ENCODE peak calls at places on chromosomes 11 and 22, in four cellular contexts. C is mammary epithelial cell, Y is AG04449, Q is heart right ventricle. A is an unnamed sample.

GRCh38 chr11:46001427-46002049 is 79.1 kb downstream of the LARGE2 start:
- DNase-seq in C (no peak), Y (no peak), Q (no peak), A (no peak)

GRCh38 chr11:69483170-69483569 is 1.7 kb downstream of the LINC01488 start:
- DNase-seq in C (no peak), Y (no peak), Q (no peak), A (no peak)

GRCh38 chr11:64372802-64373597 is 14.0 kb downstream of the RPS6KA4 start:
- DNase-seq in C (no peak), Y (no peak), Q (no peak), A (peak)

GRCh38 chr22:22408731-22409696 is 99.5 kb downstream of the ZNF280B start:
- DNase-seq in C (peak), Y (no peak), Q (no peak), A (no peak)

GRCh38 chr11:113839842-113840241 is 35.5 kb downstream of the USP28 start:
- DNase-seq in C (no peak), Y (no peak), Q (no peak), A (no peak)

GRCh38 chr11:66133216-66133775 is 63.2 kb downstream of the PACS1 start:
- DNase-seq in C (no peak), Y (no peak), Q (no peak), A (no peak)

GRCh38 chr11:2265396-2265795 is 5.0 kb downstream of the ASCL2 start:
- DNase-seq in C (no peak), Y (no peak), Q (no peak), A (no peak)

GRCh38 chr11:83554896-83555295 is 268.7 kb upstream of the CCDC90B start:
- DNase-seq in C (no peak), Y (no peak), Q (no peak), A (no peak)

GRCh38 chr22:45763236-45763624 is 91.6 kb downstream of the ATXN10 start:
- DNase-seq in C (no peak), Y (no peak), Q (no peak), A (no peak)

GRCh38 chr11:47980907-47981621 is 705 bp downstream of the PTPRJ start:
- DNase-seq in C (peak), Y (no peak), Q (peak), A (no peak)

DNA sequence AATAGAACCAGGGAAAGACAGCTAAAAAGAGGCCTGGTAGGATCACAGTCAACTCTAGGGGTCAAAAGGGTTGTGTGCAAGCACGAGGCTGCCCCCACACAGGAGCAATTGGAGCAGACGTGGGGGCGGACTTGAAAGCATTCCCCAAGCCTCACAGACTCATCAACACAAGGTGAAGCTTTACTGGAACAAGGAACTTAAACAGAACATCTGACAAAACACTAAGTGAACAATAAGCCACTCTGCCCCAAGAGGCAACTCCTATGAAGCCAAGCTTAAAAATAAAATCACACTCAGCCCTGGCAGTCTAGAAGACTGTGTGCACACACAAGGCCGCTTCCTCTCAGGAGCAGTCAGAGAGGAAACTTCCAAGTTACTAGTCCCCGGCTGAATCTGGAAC is 32.2 kb upstream of the TEAD1 start:
- DNase-seq in C (peak), Y (no peak), Q (no peak), A (no peak)
- TF ChIP-seq CTCF in C (no peak), Y (no peak), Q (no peak), A (no peak)

GRCh38 chr11:99020324-99021225 is at the start of gene CNTN5:
- DNase-seq in C (peak), Y (no peak), Q (peak), A (no peak)
- H3K4me3 ChIP-seq in C (peak), Y (peak), Q (peak), A (no peak)

DNA sequence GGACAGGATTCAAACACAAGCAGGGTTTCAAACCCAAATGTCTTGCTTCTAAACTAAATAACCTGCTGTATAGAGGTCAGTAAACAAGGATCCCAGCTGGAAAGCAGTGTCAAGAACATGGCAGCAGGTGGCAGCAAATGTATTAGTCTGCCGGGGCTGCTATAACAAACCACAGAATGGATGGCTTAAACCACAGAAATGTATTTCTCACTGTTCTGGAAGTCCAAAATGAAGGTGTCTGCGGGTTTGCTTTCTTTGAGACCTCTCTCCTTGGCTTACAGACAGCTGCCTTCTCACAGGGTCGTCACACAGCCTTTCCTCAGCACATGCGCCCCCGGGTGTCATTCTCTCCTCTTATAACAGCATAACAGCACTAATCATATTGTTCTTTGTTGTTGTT is 65.1 kb upstream of the LRRC55 start:
- DNase-seq in C (peak), Y (peak), Q (no peak), A (peak)
- TF ChIP-seq CTCF in C (peak), Y (peak), Q (peak), A (peak)

DNA sequence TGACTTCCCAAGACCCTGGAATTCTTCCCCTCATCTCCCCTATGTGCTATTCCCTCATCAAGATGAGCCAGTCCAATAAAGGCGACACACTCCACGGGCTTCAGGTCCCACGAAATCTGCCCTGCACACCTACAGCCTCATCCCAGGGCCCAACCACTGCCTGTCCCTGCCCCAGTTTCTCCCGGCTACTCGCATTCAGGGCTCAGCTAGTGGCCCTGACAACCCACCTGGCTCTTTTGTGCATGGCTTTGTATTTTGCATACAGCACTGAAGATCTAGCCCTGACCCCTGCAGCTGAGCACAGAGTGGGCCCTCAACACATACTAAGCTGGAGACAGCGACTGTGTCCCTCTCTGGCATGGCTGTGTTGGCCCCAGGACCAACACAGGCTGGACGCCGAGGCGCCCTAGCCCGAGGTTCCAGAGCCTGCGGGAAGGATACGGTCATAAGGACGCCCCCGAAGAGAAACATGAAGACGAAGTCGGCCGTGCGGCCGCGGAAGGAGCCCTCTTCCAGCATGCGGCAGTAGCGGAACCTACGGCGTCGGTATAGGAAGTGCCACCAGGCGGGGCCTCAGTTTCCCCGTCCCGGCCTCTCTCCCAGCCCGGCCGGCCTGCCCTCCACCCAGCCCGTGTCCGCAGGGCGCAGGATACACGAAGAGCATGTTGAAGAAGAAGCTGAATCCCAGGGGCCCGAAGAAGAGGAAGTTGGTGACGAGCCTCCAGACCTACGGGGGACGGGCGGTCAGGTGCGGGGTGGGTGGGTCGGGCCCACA is 708 bp downstream of the DERL3 start:
- DNase-seq in C (no peak), Y (no peak), Q (no peak), A (no peak)
- H3K4me3 ChIP-seq in C (no peak), Y (no peak), Q (peak), A (peak)

DNA sequence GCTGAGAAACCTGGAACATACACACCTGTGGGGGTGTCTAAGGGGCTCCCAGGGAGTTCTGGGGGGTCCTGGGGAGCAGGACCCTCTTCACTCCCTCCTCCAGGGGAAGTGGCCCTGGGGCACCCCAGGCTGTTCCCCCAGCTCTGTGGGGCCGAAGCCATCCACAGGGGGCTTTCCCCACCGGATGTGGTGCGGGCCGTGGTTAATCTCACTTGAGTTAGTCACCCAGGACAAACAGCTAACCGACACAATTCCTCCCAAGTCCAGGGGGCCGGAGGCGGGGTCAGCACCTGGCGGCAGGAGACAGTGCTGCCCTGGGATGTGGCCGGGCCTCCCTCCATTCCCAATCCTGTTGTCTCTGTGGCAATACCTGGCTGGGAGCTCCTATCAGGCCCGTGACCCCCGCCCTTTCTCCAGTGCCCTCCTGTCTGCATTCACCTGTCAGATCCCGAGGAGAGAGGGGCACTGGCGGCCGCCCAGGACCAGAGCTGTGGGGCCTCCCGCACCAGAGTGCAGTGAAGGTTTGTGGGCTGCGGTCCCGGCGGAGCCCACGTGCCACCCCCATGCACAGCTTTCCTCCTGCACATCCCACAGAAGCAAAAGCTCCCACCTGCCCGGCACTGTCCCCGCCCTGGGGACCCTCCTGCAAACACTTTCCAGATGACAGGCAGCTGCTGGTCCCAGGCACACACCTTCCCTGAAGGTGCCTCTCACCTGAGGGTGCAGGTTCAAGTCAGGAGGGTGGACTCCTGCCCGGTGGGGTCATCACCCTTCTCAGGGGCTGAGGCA is 5.2 kb upstream of the MUC5AC start:
- DNase-seq in C (peak), Y (no peak), Q (peak), A (no peak)
- TF ChIP-seq CTCF in C (no peak), Y (no peak), Q (no peak), A (no peak)

GRCh38 chr22:20885017-20885556 is 26.3 kb downstream of the SNAP29 start:
- DNase-seq in C (no peak), Y (no peak), Q (no peak), A (no peak)

GRCh38 chr22:20887375-20887774 is 28.6 kb downstream of the SNAP29 start:
- DNase-seq in C (peak), Y (no peak), Q (no peak), A (no peak)

GRCh38 chr22:20882855-20883254 is 24.0 kb downstream of the SNAP29 start:
- DNase-seq in C (no peak), Y (no peak), Q (no peak), A (no peak)

GRCh38 chr22:20884454-20884853 is 25.6 kb downstream of the SNAP29 start:
- DNase-seq in C (no peak), Y (no peak), Q (no peak), A (no peak)

DNA sequence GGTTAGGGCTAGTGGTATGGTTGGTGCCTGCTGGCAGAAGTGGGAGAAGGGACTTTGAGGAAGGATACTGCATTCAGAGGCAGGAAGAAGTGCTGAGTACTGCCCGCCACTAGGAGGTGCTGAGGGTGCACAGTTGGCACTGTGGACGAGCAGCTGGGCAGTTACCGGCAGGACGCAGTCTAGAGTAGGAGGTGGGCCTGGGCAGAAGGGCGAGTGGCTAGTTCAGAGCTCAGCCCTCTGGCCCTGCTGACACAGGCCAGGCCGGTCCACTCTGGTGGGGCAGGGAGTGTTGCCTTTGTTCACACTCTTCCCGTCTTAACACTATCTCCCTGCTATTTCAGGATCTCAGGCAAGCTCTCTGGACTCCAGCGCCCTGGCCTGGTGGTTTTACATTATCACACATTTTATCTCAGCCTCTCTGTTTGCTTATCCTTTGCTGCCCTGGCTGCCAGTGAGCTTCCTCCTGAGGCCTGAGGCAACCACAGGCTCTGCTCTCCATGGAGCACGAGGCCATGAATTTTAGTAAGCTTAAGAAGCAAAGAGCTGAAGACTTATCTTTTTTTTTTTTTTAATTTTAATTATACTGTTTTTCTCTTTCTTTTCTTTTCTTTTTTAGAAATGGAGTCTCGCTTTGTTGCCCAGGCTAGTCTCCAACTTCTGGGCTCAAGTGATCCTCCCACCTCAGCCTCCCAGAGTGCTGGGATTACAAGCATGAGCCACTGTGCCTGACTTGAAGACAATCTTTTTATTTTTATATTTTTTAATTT is 26.9 kb downstream of the SNAP29 start:
- DNase-seq in C (peak), Y (peak), Q (peak), A (peak)
- H3K4me3 ChIP-seq in C (no peak), Y (no peak), Q (no peak), A (no peak)